ENCODE peak calls at places on chromosomes 2 and 18, in five cellular contexts. One of them, this sample, is unnamed.

GRCh38 chr2:142868281-142868762 is 9.1 kb upstream of the KYNU start:
- DNase-seq in kidney tubule cell: peak; percentile 65
- DNase-seq in RPMI7951: peak; percentile 85
- DNase-seq in lung microvascular endothelial cell: no peak
- DNase-seq in NAMALWA: no peak
- DNase-seq in this sample: no peak

GRCh38 chr2:57330447-57330846 is 716.2 kb upstream of the VRK2 start:
- DNase-seq in kidney tubule cell: peak; percentile 50
- DNase-seq in RPMI7951: no peak
- DNase-seq in lung microvascular endothelial cell: no peak
- DNase-seq in NAMALWA: no peak
- DNase-seq in this sample: no peak

GRCh38 chr2:150911766-150912280 is 349.8 kb downstream of the RBM43 start:
- DNase-seq in kidney tubule cell: peak; percentile 63
- DNase-seq in RPMI7951: peak; percentile 80
- DNase-seq in lung microvascular endothelial cell: no peak
- DNase-seq in NAMALWA: no peak
- DNase-seq in this sample: no peak

GRCh38 chr2:176508984-176509383 is 239.7 kb downstream of the MTX2 start:
- DNase-seq in kidney tubule cell: peak; percentile 88
- DNase-seq in RPMI7951: peak; percentile 72
- DNase-seq in lung microvascular endothelial cell: no peak
- DNase-seq in NAMALWA: no peak
- DNase-seq in this sample: no peak

GRCh38 chr2:189111063-189111715 is 68.4 kb downstream of the COL5A2 start:
- DNase-seq in kidney tubule cell: no peak
- DNase-seq in RPMI7951: no peak
- DNase-seq in lung microvascular endothelial cell: no peak
- DNase-seq in NAMALWA: no peak
- DNase-seq in this sample: no peak

GRCh38 chr2:949894-950626 is 589 bp upstream of the SNTG2 start:
- DNase-seq in kidney tubule cell: no peak
- DNase-seq in RPMI7951: no peak
- DNase-seq in lung microvascular endothelial cell: no peak
- DNase-seq in NAMALWA: no peak
- DNase-seq in this sample: no peak

GRCh38 chr2:60958800-60959199 is 58.7 kb upstream of the PEX13 start:
- DNase-seq in kidney tubule cell: peak; percentile 91
- DNase-seq in RPMI7951: no peak
- DNase-seq in lung microvascular endothelial cell: peak; percentile 92
- DNase-seq in NAMALWA: no peak
- DNase-seq in this sample: no peak

GRCh38 chr2:135226961-135227360 is 174.9 kb downstream of the RAB3GAP1 start:
- DNase-seq in kidney tubule cell: no peak
- DNase-seq in RPMI7951: no peak
- DNase-seq in lung microvascular endothelial cell: no peak
- DNase-seq in NAMALWA: no peak
- DNase-seq in this sample: no peak

GRCh38 chr2:127695491-127696472 is 5.5 kb upstream of the SFT2D3 start:
- DNase-seq in kidney tubule cell: peak; percentile 83
- DNase-seq in RPMI7951: peak; percentile 81
- DNase-seq in lung microvascular endothelial cell: peak; percentile 88
- DNase-seq in NAMALWA: no peak
- DNase-seq in this sample: peak; percentile 27

GRCh38 chr2:104434363-104434792 is 419.5 kb upstream of the POU3F3 start:
- DNase-seq in kidney tubule cell: peak; percentile 94
- DNase-seq in RPMI7951: no peak
- DNase-seq in lung microvascular endothelial cell: no peak
- DNase-seq in NAMALWA: peak; percentile 30
- DNase-seq in this sample: no peak

GRCh38 chr18:77366725-77367641 is 117.3 kb downstream of the GALR1 start:
- DNase-seq in kidney tubule cell: peak; percentile 81
- DNase-seq in RPMI7951: peak; percentile 64
- DNase-seq in lung microvascular endothelial cell: no peak
- DNase-seq in NAMALWA: no peak
- DNase-seq in this sample: no peak

GRCh38 chr2:150689600-150689999 is 202.1 kb upstream of the RND3 start:
- DNase-seq in kidney tubule cell: no peak
- DNase-seq in RPMI7951: no peak
- DNase-seq in lung microvascular endothelial cell: no peak
- DNase-seq in NAMALWA: no peak
- DNase-seq in this sample: no peak

GRCh38 chr2:241508240-241508509 is 209 bp downstream of the STK25 start:
- DNase-seq in kidney tubule cell: no peak
- DNase-seq in RPMI7951: no peak
- DNase-seq in lung microvascular endothelial cell: no peak
- DNase-seq in NAMALWA: no peak
- DNase-seq in this sample: no peak

GRCh38 chr2:218396688-218397501 is 2.8 kb upstream of the CTDSP1 start:
- DNase-seq in kidney tubule cell: peak; percentile 72
- DNase-seq in RPMI7951: peak; percentile 94
- DNase-seq in lung microvascular endothelial cell: peak; percentile 62
- DNase-seq in NAMALWA: peak; percentile 71
- DNase-seq in this sample: no peak